ENCODE peak calls at places on chromosomes 12 and 14, in eight cellular contexts. One of them, this sample, is unnamed. For H3K36me3, the result is how much of the 10 kb centered on the place peaks cover.

GRCh38 chr14:23125006-23125405 is 6.0 kb upstream of the CEBPE start:
- DNase-seq in right atrium auricular region: no peak
- DNase-seq in right lobe of liver: no peak
- DNase-seq in CD8-positive, alpha-beta memory T cell: no peak
- DNase-seq in fibroblast of lung: no peak
- DNase-seq in aorta: no peak
- DNase-seq in adipocyte: no peak
- DNase-seq in body of pancreas: no peak
- DNase-seq in this sample: no peak

GRCh38 chr14:90381999-90382451 is 14.8 kb upstream of the CALM1 start:
- DNase-seq in right atrium auricular region: no peak
- DNase-seq in right lobe of liver: peak
- DNase-seq in CD8-positive, alpha-beta memory T cell: no peak
- DNase-seq in fibroblast of lung: no peak
- DNase-seq in aorta: peak
- DNase-seq in adipocyte: no peak
- DNase-seq in body of pancreas: peak
- DNase-seq in this sample: peak

GRCh38 chr12:104372048-104372720 is 68.6 kb downstream of the EID3 start:
- DNase-seq in right atrium auricular region: peak
- DNase-seq in right lobe of liver: no peak
- DNase-seq in CD8-positive, alpha-beta memory T cell: peak
- DNase-seq in fibroblast of lung: peak
- DNase-seq in aorta: no peak
- DNase-seq in adipocyte: no peak
- DNase-seq in body of pancreas: no peak
- DNase-seq in this sample: no peak

GRCh38 chr12:63822352-63822751 is 22.1 kb upstream of the SRGAP1 start:
- DNase-seq in right atrium auricular region: no peak
- DNase-seq in right lobe of liver: no peak
- DNase-seq in CD8-positive, alpha-beta memory T cell: no peak
- DNase-seq in fibroblast of lung: peak
- DNase-seq in aorta: no peak
- DNase-seq in adipocyte: no peak
- DNase-seq in body of pancreas: no peak
- DNase-seq in this sample: no peak

GRCh38 chr12:71755146-71755892 is 656 bp downstream of the RAB21 start:
- DNase-seq in right atrium auricular region: peak
- DNase-seq in right lobe of liver: no peak
- DNase-seq in CD8-positive, alpha-beta memory T cell: no peak
- DNase-seq in fibroblast of lung: peak
- DNase-seq in aorta: peak
- DNase-seq in adipocyte: peak
- DNase-seq in body of pancreas: no peak
- DNase-seq in this sample: peak

GRCh38 chr14:61213930-61214329 is 67.2 kb downstream of the TMEM30B start:
- DNase-seq in right atrium auricular region: no peak
- DNase-seq in right lobe of liver: no peak
- DNase-seq in CD8-positive, alpha-beta memory T cell: no peak
- DNase-seq in fibroblast of lung: no peak
- DNase-seq in aorta: no peak
- DNase-seq in adipocyte: no peak
- DNase-seq in body of pancreas: no peak
- DNase-seq in this sample: no peak

GRCh38 chr14:49250109-49250508 is 336.1 kb downstream of the RPS29 start:
- DNase-seq in right atrium auricular region: no peak
- DNase-seq in right lobe of liver: no peak
- DNase-seq in CD8-positive, alpha-beta memory T cell: no peak
- DNase-seq in fibroblast of lung: peak
- DNase-seq in aorta: no peak
- DNase-seq in adipocyte: no peak
- DNase-seq in body of pancreas: no peak
- DNase-seq in this sample: no peak

GRCh38 chr12:79360936-79361335 is 329.8 kb downstream of the PAWR start:
- DNase-seq in right atrium auricular region: no peak
- DNase-seq in right lobe of liver: no peak
- DNase-seq in CD8-positive, alpha-beta memory T cell: no peak
- DNase-seq in fibroblast of lung: no peak
- DNase-seq in aorta: no peak
- DNase-seq in adipocyte: peak
- DNase-seq in body of pancreas: no peak
- DNase-seq in this sample: no peak

GRCh38 chr12:92041742-92042141 is 103.9 kb downstream of the BTG1 start:
- DNase-seq in right atrium auricular region: no peak
- DNase-seq in right lobe of liver: no peak
- DNase-seq in CD8-positive, alpha-beta memory T cell: peak
- DNase-seq in fibroblast of lung: peak
- DNase-seq in aorta: no peak
- DNase-seq in adipocyte: no peak
- DNase-seq in body of pancreas: no peak
- DNase-seq in this sample: no peak

GRCh38 chr12:126191037-126191891 is 1126.0 kb downstream of the AACS start:
- DNase-seq in right atrium auricular region: no peak
- DNase-seq in right lobe of liver: no peak
- DNase-seq in CD8-positive, alpha-beta memory T cell: no peak
- DNase-seq in fibroblast of lung: peak
- DNase-seq in aorta: no peak
- DNase-seq in adipocyte: no peak
- DNase-seq in body of pancreas: peak
- DNase-seq in this sample: no peak
- H3K36me3 ChIP-seq in right atrium auricular region: under half
- H3K36me3 ChIP-seq in right lobe of liver: under half
- H3K36me3 ChIP-seq in CD8-positive, alpha-beta memory T cell: under half
- H3K36me3 ChIP-seq in fibroblast of lung: under half
- H3K36me3 ChIP-seq in aorta: under half
- H3K36me3 ChIP-seq in adipocyte: under half
- H3K36me3 ChIP-seq in body of pancreas: under half
- H3K36me3 ChIP-seq in this sample: under half

GRCh38 chr14:35342160-35343010 is 50.2 kb downstream of the PSMA6 start:
- DNase-seq in right atrium auricular region: peak
- DNase-seq in right lobe of liver: peak
- DNase-seq in CD8-positive, alpha-beta memory T cell: no peak
- DNase-seq in fibroblast of lung: peak
- DNase-seq in aorta: peak
- DNase-seq in adipocyte: peak
- DNase-seq in body of pancreas: peak
- DNase-seq in this sample: peak
- H3K36me3 ChIP-seq in right atrium auricular region: under half
- H3K36me3 ChIP-seq in right lobe of liver: under half
- H3K36me3 ChIP-seq in CD8-positive, alpha-beta memory T cell: under half
- H3K36me3 ChIP-seq in fibroblast of lung: under half
- H3K36me3 ChIP-seq in aorta: under half
- H3K36me3 ChIP-seq in adipocyte: under half
- H3K36me3 ChIP-seq in body of pancreas: under half
- H3K36me3 ChIP-seq in this sample: under half

DNA sequence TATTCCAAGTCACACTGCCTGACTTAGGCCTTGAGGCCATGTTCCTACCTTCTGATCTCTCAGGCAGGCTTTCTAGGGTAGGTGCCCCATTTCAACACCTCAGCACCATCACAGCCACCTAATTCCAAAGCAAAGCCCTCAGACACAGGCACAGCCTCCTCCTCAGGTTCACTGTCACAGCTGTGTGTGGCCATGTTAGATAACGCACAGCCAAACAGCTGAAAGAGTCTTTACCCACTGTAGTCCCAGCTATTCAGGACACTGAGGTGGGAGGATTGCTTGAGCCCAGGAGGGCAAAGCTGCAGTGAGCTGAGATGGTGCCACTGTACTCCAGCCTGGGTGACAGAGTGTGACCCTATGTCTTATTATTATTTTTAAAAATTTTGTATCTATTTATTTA is 7.3 kb upstream of the TMEM229B start:
- DNase-seq in right atrium auricular region: no peak
- DNase-seq in right lobe of liver: no peak
- DNase-seq in CD8-positive, alpha-beta memory T cell: no peak
- DNase-seq in fibroblast of lung: no peak
- DNase-seq in aorta: no peak
- DNase-seq in adipocyte: no peak
- DNase-seq in body of pancreas: no peak
- DNase-seq in this sample: no peak
- H3K36me3 ChIP-seq in right atrium auricular region: under half
- H3K36me3 ChIP-seq in right lobe of liver: under half
- H3K36me3 ChIP-seq in CD8-positive, alpha-beta memory T cell: under half
- H3K36me3 ChIP-seq in fibroblast of lung: under half
- H3K36me3 ChIP-seq in aorta: under half
- H3K36me3 ChIP-seq in adipocyte: under half
- H3K36me3 ChIP-seq in body of pancreas: under half
- H3K36me3 ChIP-seq in this sample: under half

GRCh38 chr12:109594566-109595317 is 21.1 kb downstream of the MVK start:
- DNase-seq in right atrium auricular region: no peak
- DNase-seq in right lobe of liver: no peak
- DNase-seq in CD8-positive, alpha-beta memory T cell: no peak
- DNase-seq in fibroblast of lung: no peak
- DNase-seq in aorta: no peak
- DNase-seq in adipocyte: no peak
- DNase-seq in body of pancreas: no peak
- DNase-seq in this sample: no peak
- H3K36me3 ChIP-seq in right atrium auricular region: under half
- H3K36me3 ChIP-seq in right lobe of liver: under half
- H3K36me3 ChIP-seq in CD8-positive, alpha-beta memory T cell: under half
- H3K36me3 ChIP-seq in fibroblast of lung: under half
- H3K36me3 ChIP-seq in aorta: under half
- H3K36me3 ChIP-seq in adipocyte: under half
- H3K36me3 ChIP-seq in body of pancreas: under half
- H3K36me3 ChIP-seq in this sample: under half

GRCh38 chr12:120721866-120722265 is 3.8 kb upstream of the ACADS start:
- DNase-seq in right atrium auricular region: no peak
- DNase-seq in right lobe of liver: no peak
- DNase-seq in CD8-positive, alpha-beta memory T cell: no peak
- DNase-seq in fibroblast of lung: no peak
- DNase-seq in aorta: no peak
- DNase-seq in adipocyte: no peak
- DNase-seq in body of pancreas: no peak
- DNase-seq in this sample: no peak
- H3K36me3 ChIP-seq in right atrium auricular region: half or more
- H3K36me3 ChIP-seq in right lobe of liver: under half
- H3K36me3 ChIP-seq in CD8-positive, alpha-beta memory T cell: under half
- H3K36me3 ChIP-seq in fibroblast of lung: under half
- H3K36me3 ChIP-seq in aorta: under half
- H3K36me3 ChIP-seq in adipocyte: under half
- H3K36me3 ChIP-seq in body of pancreas: under half
- H3K36me3 ChIP-seq in this sample: half or more

GRCh38 chr12:121003650-121004049 is 12.6 kb downstream of the C12orf43 start:
- DNase-seq in right atrium auricular region: no peak
- DNase-seq in right lobe of liver: no peak
- DNase-seq in CD8-positive, alpha-beta memory T cell: no peak
- DNase-seq in fibroblast of lung: no peak
- DNase-seq in aorta: no peak
- DNase-seq in adipocyte: no peak
- DNase-seq in body of pancreas: peak
- DNase-seq in this sample: no peak

GRCh38 chr12:121001841-121002483 is 14.3 kb downstream of the C12orf43 start:
- DNase-seq in right atrium auricular region: no peak
- DNase-seq in right lobe of liver: no peak
- DNase-seq in CD8-positive, alpha-beta memory T cell: no peak
- DNase-seq in fibroblast of lung: no peak
- DNase-seq in aorta: no peak
- DNase-seq in adipocyte: no peak
- DNase-seq in body of pancreas: no peak
- DNase-seq in this sample: no peak

GRCh38 chr12:121004253-121004815 is 12.0 kb downstream of the C12orf43 start:
- DNase-seq in right atrium auricular region: no peak
- DNase-seq in right lobe of liver: no peak
- DNase-seq in CD8-positive, alpha-beta memory T cell: no peak
- DNase-seq in fibroblast of lung: no peak
- DNase-seq in aorta: no peak
- DNase-seq in adipocyte: no peak
- DNase-seq in body of pancreas: no peak
- DNase-seq in this sample: no peak

GRCh38 chr12:121008347-121009098 is 7.8 kb downstream of the C12orf43 start:
- DNase-seq in right atrium auricular region: no peak
- DNase-seq in right lobe of liver: no peak
- DNase-seq in CD8-positive, alpha-beta memory T cell: no peak
- DNase-seq in fibroblast of lung: no peak
- DNase-seq in aorta: no peak
- DNase-seq in adipocyte: no peak
- DNase-seq in body of pancreas: no peak
- DNase-seq in this sample: no peak

DNA sequence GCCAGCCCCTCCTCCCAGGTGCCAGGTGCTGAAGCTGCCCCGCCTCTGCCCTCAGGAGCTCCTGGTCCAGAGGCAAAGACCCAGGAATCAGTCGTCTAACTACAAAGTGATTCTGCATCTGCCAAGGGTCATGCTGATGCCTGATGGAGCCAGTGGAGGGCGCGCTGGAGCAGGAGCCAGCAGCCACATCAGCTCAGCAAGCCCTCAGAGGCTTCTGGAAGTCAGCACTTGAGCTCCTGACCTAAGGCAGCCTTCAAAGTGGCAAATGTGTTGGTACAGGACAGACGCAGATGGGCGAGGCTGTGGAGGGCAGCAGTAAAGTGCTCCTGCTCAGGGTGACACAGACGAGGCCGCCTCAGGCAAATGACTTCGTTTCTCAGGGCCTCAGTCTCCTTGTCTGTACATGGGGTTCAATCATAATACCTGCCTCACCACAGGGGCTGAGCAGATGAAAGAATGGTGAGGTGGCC is 10.9 kb downstream of the C12orf43 start:
- DNase-seq in right atrium auricular region: no peak
- DNase-seq in right lobe of liver: no peak
- DNase-seq in CD8-positive, alpha-beta memory T cell: peak
- DNase-seq in fibroblast of lung: peak
- DNase-seq in aorta: no peak
- DNase-seq in adipocyte: peak
- DNase-seq in body of pancreas: peak
- DNase-seq in this sample: no peak
- H3K36me3 ChIP-seq in right atrium auricular region: under half
- H3K36me3 ChIP-seq in right lobe of liver: under half
- H3K36me3 ChIP-seq in CD8-positive, alpha-beta memory T cell: under half
- H3K36me3 ChIP-seq in fibroblast of lung: under half
- H3K36me3 ChIP-seq in aorta: under half
- H3K36me3 ChIP-seq in adipocyte: half or more
- H3K36me3 ChIP-seq in body of pancreas: under half
- H3K36me3 ChIP-seq in this sample: half or more

DNA sequence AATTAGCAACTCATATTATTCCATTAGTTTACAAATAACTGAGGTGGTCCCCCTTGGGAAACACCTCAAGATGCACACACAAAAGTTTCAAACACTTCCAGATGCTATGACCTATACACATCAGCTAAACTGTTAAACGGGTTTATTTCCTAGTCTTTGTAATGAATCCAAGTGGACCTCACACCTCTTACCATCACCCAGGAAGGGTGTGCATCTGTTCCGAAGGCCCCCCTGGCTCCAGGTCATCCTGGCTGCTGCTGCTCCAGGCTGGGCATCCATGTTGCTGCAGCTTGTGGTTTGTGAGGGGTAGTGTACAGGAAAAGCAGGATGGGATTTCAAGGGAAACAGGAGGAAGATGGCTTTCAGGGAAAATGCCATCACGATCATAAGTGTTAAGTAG is 6.8 kb downstream of the HNRNPC start:
- DNase-seq in right atrium auricular region: no peak
- DNase-seq in right lobe of liver: no peak
- DNase-seq in CD8-positive, alpha-beta memory T cell: no peak
- DNase-seq in fibroblast of lung: no peak
- DNase-seq in aorta: no peak
- DNase-seq in adipocyte: no peak
- DNase-seq in body of pancreas: no peak
- DNase-seq in this sample: no peak
- H3K36me3 ChIP-seq in right atrium auricular region: half or more
- H3K36me3 ChIP-seq in right lobe of liver: under half
- H3K36me3 ChIP-seq in CD8-positive, alpha-beta memory T cell: half or more
- H3K36me3 ChIP-seq in fibroblast of lung: under half
- H3K36me3 ChIP-seq in aorta: under half
- H3K36me3 ChIP-seq in adipocyte: half or more
- H3K36me3 ChIP-seq in body of pancreas: under half
- H3K36me3 ChIP-seq in this sample: under half

This sample was measured in tibial artery.